ENCODE peak calls at places on chromosomes 1 and 21, in five cellular contexts. O, L, Y, H and V are unnamed samples.

GRCh38 chr1:26705788-26706237 is 10.0 kb downstream of the ARID1A start:
- DNase-seq in O (no peak), L (peak; percentile 48), Y (no peak), H (no peak), V (peak; percentile 92)

GRCh38 chr1:165875171-165875570 is 47.8 kb downstream of the UCK2 start:
- DNase-seq in O (no peak), L (no peak), Y (no peak), H (no peak), V (no peak)

GRCh38 chr1:42931108-42931539 is 27.5 kb downstream of the SLC2A1 start:
- DNase-seq in O (peak; percentile 79), L (peak; percentile 56), Y (peak; percentile 79), H (no peak), V (peak; percentile 39)

GRCh38 chr1:30511563-30512252 is 211.7 kb downstream of the MATN1 start:
- DNase-seq in O (peak; percentile 19), L (no peak), Y (peak; percentile 84), H (no peak), V (peak; percentile 6)

GRCh38 chr21:37412603-37413360 is 46.2 kb downstream of the DYRK1A start:
- DNase-seq in O (no peak), L (peak; percentile 16), Y (peak; percentile 51), H (no peak), V (peak; percentile 75)

GRCh38 chr1:201310986-201311355 is 27.7 kb downstream of the PKP1 start:
- DNase-seq in O (no peak), L (no peak), Y (no peak), H (peak; percentile 95), V (peak; percentile 13)

GRCh38 chr1:110390692-110391232 is at the start of gene SLC16A4:
- DNase-seq in O (peak; percentile 31), L (peak; percentile 58), Y (peak; percentile 82), H (peak; percentile 91), V (peak; percentile 81)

GRCh38 chr1:107976431-107977215 is 11.6 kb upstream of the VAV3 start:
- DNase-seq in O (no peak), L (no peak), Y (no peak), H (no peak), V (no peak)

GRCh38 chr1:161824618-161825017 is 58.5 kb downstream of the ATF6 start:
- DNase-seq in O (no peak), L (no peak), Y (no peak), H (no peak), V (no peak)

GRCh38 chr1:241934181-241934815 is 23.3 kb upstream of the BECN2 start:
- DNase-seq in O (peak; percentile 77), L (no peak), Y (peak; percentile 96), H (no peak), V (no peak)

GRCh38 chr1:42962641-42963377 is 4.1 kb upstream of the SLC2A1 start:
- DNase-seq in O (peak; percentile 96), L (peak; percentile 70), Y (peak; percentile 89), H (peak; percentile 56), V (peak; percentile 73)

GRCh38 chr1:113990541-113990940 is 11.3 kb downstream of the OLFML3 start:
- DNase-seq in O (no peak), L (no peak), Y (no peak), H (no peak), V (no peak)

GRCh38 chr1:116352349-116352813 is 20.7 kb upstream of the ATP1A1 start:
- DNase-seq in O (no peak), L (no peak), Y (no peak), H (no peak), V (no peak)

GRCh38 chr1:232250838-232251237 is 379.1 kb downstream of the SIPA1L2 start:
- DNase-seq in O (no peak), L (no peak), Y (peak; percentile 85), H (no peak), V (no peak)

GRCh38 chr1:8077602-8078001 is 51.5 kb upstream of the ERRFI1 start:
- DNase-seq in O (no peak), L (no peak), Y (no peak), H (peak; percentile 71), V (no peak)

GRCh38 chr1:26780344-26780957 is 7.3 kb upstream of the PIGV start:
- DNase-seq in O (no peak), L (no peak), Y (no peak), H (no peak), V (no peak)

GRCh38 chr1:70779571-70779970 is 268.0 kb downstream of the PTGER3 start:
- DNase-seq in O (no peak), L (no peak), Y (no peak), H (no peak), V (peak; percentile 19)

GRCh38 chr21:39386194-39386593 is 37.3 kb upstream of the HMGN1 start:
- DNase-seq in O (peak; percentile 38), L (no peak), Y (no peak), H (no peak), V (no peak)

GRCh38 chr1:3410435-3410915 is 44.0 kb upstream of the ARHGEF16 start:
- DNase-seq in O (no peak), L (no peak), Y (no peak), H (no peak), V (no peak)

GRCh38 chr1:178451529-178451928 is 45.2 kb downstream of the CLEC20A start:
- DNase-seq in O (no peak), L (peak; percentile 16), Y (peak; percentile 87), H (no peak), V (peak; percentile 80)

GRCh38 chr1:213652109-213652508 is 335.7 kb upstream of the PROX1 start:
- DNase-seq in O (no peak), L (no peak), Y (no peak), H (no peak), V (no peak)

GRCh38 chr1:1591452-1591851 is 8.5 kb downstream of the FNDC10 start:
- DNase-seq in O (no peak), L (peak; percentile 24), Y (peak; percentile 45), H (no peak), V (peak; percentile 34)

GRCh38 chr1:48878191-48878940 is 101.7 kb upstream of the BEND5 start:
- DNase-seq in O (no peak), L (peak; percentile 71), Y (peak; percentile 45), H (no peak), V (peak; percentile 31)

GRCh38 chr21:42118901-42119300 is 47.8 kb downstream of the UMODL1 start:
- DNase-seq in O (no peak), L (no peak), Y (no peak), H (no peak), V (peak; percentile 48)

GRCh38 chr1:16178596-16179497 is 23.0 kb upstream of the EPHA2 start:
- DNase-seq in O (no peak), L (peak; percentile 75), Y (peak; percentile 45), H (no peak), V (no peak)

GRCh38 chr1:67629370-67630075 is 55.5 kb upstream of the GADD45A start:
- DNase-seq in O (no peak), L (no peak), Y (no peak), H (no peak), V (no peak)

GRCh38 chr1:29361686-29362085 is 125.4 kb downstream of the PTPRU start:
- DNase-seq in O (peak; percentile 4), L (no peak), Y (no peak), H (peak; percentile 34), V (no peak)
- H2BK5ac ChIP-seq in O (no peak overlapping the region), L (no peak overlapping the region), Y (no peak overlapping the region), H (no peak overlapping the region), V (no peak overlapping the region)

GRCh38 chr1:44484155-44484688 is 79.2 kb downstream of the RNF220 start:
- DNase-seq in O (peak; percentile 71), L (peak; percentile 10), Y (peak; percentile 97), H (peak; percentile 64), V (no peak)
- H2BK5ac ChIP-seq in O (no peak overlapping the region), L (no peak overlapping the region), Y (no peak overlapping the region), H (no peak overlapping the region), V (no peak overlapping the region)

GRCh38 chr1:10713614-10714013 is 82.8 kb downstream of the CASZ1 start:
- DNase-seq in O (no peak), L (no peak), Y (no peak), H (no peak), V (no peak)

GRCh38 chr1:10716424-10716823 is 80.0 kb downstream of the CASZ1 start:
- DNase-seq in O (no peak), L (no peak), Y (no peak), H (no peak), V (no peak)

GRCh38 chr1:10712568-10712967 is 83.9 kb downstream of the CASZ1 start:
- DNase-seq in O (no peak), L (no peak), Y (no peak), H (no peak), V (no peak)

GRCh38 chr1:10716840-10717239 is 79.6 kb downstream of the CASZ1 start:
- DNase-seq in O (no peak), L (no peak), Y (no peak), H (no peak), V (no peak)

GRCh38 chr1:10714337-10715114 is 81.9 kb downstream of the CASZ1 start:
- DNase-seq in O (no peak), L (no peak), Y (no peak), H (no peak), V (no peak)
- H2BK5ac ChIP-seq in O (no peak overlapping the region), L (no peak overlapping the region), Y (no peak overlapping the region), H (no peak overlapping the region), V (no peak overlapping the region)

GRCh38 chr1:150010388-150011115 is at the start of gene OTUD7B:
- DNase-seq in O (peak; percentile 84), L (peak; percentile 93), Y (peak; percentile 94), H (peak; percentile 80), V (peak; percentile 84)
- H2BK5ac ChIP-seq in O (peak within 1 kb of the TSS; percentile 36), L (peak within 1 kb of the TSS; percentile 59), Y (peak within 1 kb of the TSS; percentile 51), H (peak within 1 kb of the TSS; percentile 70), V (peak within 1 kb of the TSS; percentile 95)

GRCh38 chr1:185317034-185317885 is at the start of gene IVNS1ABP:
- DNase-seq in O (peak; percentile 99), L (peak; percentile 91), Y (peak; percentile 98), H (peak; percentile 89), V (peak; percentile 87)
- H2BK5ac ChIP-seq in O (no peak within 1 kb of the TSS), L (peak within 1 kb of the TSS; percentile 97), Y (peak within 1 kb of the TSS; percentile 87), H (peak within 1 kb of the TSS; percentile 97), V (peak within 1 kb of the TSS; percentile 71)

DNA sequence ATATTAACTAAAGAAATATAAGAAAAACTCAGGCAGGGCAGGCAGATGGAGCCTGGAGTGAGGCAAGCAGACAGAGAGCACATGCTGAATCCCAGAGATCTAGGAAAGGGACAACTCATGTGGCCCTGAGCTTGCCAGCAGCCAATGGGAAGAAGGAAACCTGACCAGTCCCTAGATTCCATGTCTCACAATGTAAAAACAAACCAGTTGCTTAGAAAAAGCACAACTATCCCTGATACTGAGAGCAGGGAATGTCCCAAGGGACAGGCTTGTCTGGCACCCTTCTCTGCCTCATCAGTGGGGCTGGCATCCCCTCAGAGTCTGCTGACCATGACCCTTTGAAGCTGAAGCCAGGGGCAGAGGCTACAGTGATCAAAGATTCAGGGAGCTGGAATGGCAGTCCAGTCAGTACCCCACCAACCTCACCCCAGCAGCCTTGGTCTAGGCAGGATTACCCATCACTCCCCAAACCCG is 27.8 kb downstream of the HSPG2 start:
- DNase-seq in O (no peak), L (peak; percentile 52), Y (no peak), H (no peak), V (peak; percentile 50)
- H2BK5ac ChIP-seq in O (no peak overlapping the region), L (no peak overlapping the region), Y (no peak overlapping the region), H (peak overlapping the region; percentile 91), V (peak overlapping the region; percentile 27)

GRCh38 chr1:227358079-227358358 is 39.7 kb upstream of the CDC42BPA start:
- DNase-seq in O (no peak), L (no peak), Y (no peak), H (no peak), V (no peak)
- H2BK5ac ChIP-seq in O (no peak overlapping the region), L (no peak overlapping the region), Y (no peak overlapping the region), H (no peak overlapping the region), V (no peak overlapping the region)